ENCODE peak calls at places on chromosomes 12 and 14, in eight cellular contexts. One of them, this sample, is unnamed.
A peak's percentile ranks its signal among the peaks of the same experiment; 100 is the strongest.

GRCh38 chr14:22232486-22232885 is 356.5 kb downstream of the DAD1 start:
- DNase-seq in stomach: no peak
- DNase-seq in IMR-90: no peak
- DNase-seq in A549: no peak
- DNase-seq in lower leg skin: no peak
- DNase-seq in uterus: no peak
- DNase-seq in Peyer's patch: no peak
- DNase-seq in erythroblast: no peak
- DNase-seq in this sample: no peak

GRCh38 chr12:29316772-29317171 is 64.2 kb downstream of the ERGIC2 start:
- DNase-seq in stomach: no peak
- DNase-seq in IMR-90: peak; percentile 71
- DNase-seq in A549: no peak
- DNase-seq in lower leg skin: no peak
- DNase-seq in uterus: no peak
- DNase-seq in Peyer's patch: no peak
- DNase-seq in erythroblast: no peak
- DNase-seq in this sample: peak; percentile 7

GRCh38 chr12:47100146-47100545 is 20.4 kb upstream of the AMIGO2 start:
- DNase-seq in stomach: no peak
- DNase-seq in IMR-90: peak; percentile 47
- DNase-seq in A549: no peak
- DNase-seq in lower leg skin: no peak
- DNase-seq in uterus: no peak
- DNase-seq in Peyer's patch: no peak
- DNase-seq in erythroblast: no peak
- DNase-seq in this sample: no peak

GRCh38 chr14:105937253-105938054 is 411.1 kb downstream of the TMEM121 start:
- DNase-seq in stomach: peak; percentile 22
- DNase-seq in IMR-90: no peak
- DNase-seq in A549: no peak
- DNase-seq in lower leg skin: no peak
- DNase-seq in uterus: no peak
- DNase-seq in Peyer's patch: peak; percentile 27
- DNase-seq in erythroblast: no peak
- DNase-seq in this sample: no peak

GRCh38 chr14:44945264-44945663 is 16.5 kb downstream of the KLHL28 start:
- DNase-seq in stomach: no peak
- DNase-seq in IMR-90: peak; percentile 88
- DNase-seq in A549: no peak
- DNase-seq in lower leg skin: no peak
- DNase-seq in uterus: no peak
- DNase-seq in Peyer's patch: no peak
- DNase-seq in erythroblast: no peak
- DNase-seq in this sample: no peak

GRCh38 chr14:81172881-81173280 is 47.9 kb downstream of the GTF2A1 start:
- DNase-seq in stomach: no peak
- DNase-seq in IMR-90: peak; percentile 22
- DNase-seq in A549: no peak
- DNase-seq in lower leg skin: no peak
- DNase-seq in uterus: no peak
- DNase-seq in Peyer's patch: no peak
- DNase-seq in erythroblast: no peak
- DNase-seq in this sample: no peak

GRCh38 chr14:103699901-103700752 is 15.1 kb downstream of the XRCC3 start:
- DNase-seq in stomach: no peak
- DNase-seq in IMR-90: no peak
- DNase-seq in A549: no peak
- DNase-seq in lower leg skin: no peak
- DNase-seq in uterus: no peak
- DNase-seq in Peyer's patch: no peak
- DNase-seq in erythroblast: no peak
- DNase-seq in this sample: no peak

GRCh38 chr14:103057028-103057371 is 349 bp downstream of the CDC42BPB start:
- DNase-seq in stomach: no peak
- DNase-seq in IMR-90: no peak
- DNase-seq in A549: no peak
- DNase-seq in lower leg skin: no peak
- DNase-seq in uterus: no peak
- DNase-seq in Peyer's patch: peak; percentile 57
- DNase-seq in erythroblast: no peak
- DNase-seq in this sample: peak; percentile 45

GRCh38 chr14:24921903-24922302 is 128.0 kb downstream of the STXBP6 start:
- DNase-seq in stomach: no peak
- DNase-seq in IMR-90: peak; percentile 60
- DNase-seq in A549: no peak
- DNase-seq in lower leg skin: no peak
- DNase-seq in uterus: no peak
- DNase-seq in Peyer's patch: no peak
- DNase-seq in erythroblast: no peak
- DNase-seq in this sample: no peak

GRCh38 chr12:126617312-126617711 is 1552.1 kb downstream of the AACS start:
- DNase-seq in stomach: no peak
- DNase-seq in IMR-90: no peak
- DNase-seq in A549: peak; percentile 11
- DNase-seq in lower leg skin: no peak
- DNase-seq in uterus: no peak
- DNase-seq in Peyer's patch: no peak
- DNase-seq in erythroblast: no peak
- DNase-seq in this sample: peak; percentile 6

GRCh38 chr12:47458273-47458672 is 247.6 kb downstream of the RPAP3 start:
- DNase-seq in stomach: no peak
- DNase-seq in IMR-90: no peak
- DNase-seq in A549: peak; percentile 39
- DNase-seq in lower leg skin: no peak
- DNase-seq in uterus: no peak
- DNase-seq in Peyer's patch: no peak
- DNase-seq in erythroblast: no peak
- DNase-seq in this sample: peak; percentile 1

GRCh38 chr12:123057505-123058265 is 77.2 kb downstream of the ARL6IP4 start:
- DNase-seq in stomach: no peak
- DNase-seq in IMR-90: no peak
- DNase-seq in A549: no peak
- DNase-seq in lower leg skin: no peak
- DNase-seq in uterus: no peak
- DNase-seq in Peyer's patch: no peak
- DNase-seq in erythroblast: no peak
- DNase-seq in this sample: no peak

GRCh38 chr12:6965026-6965661 is 5.3 kb downstream of the PHB2 start:
- DNase-seq in stomach: peak; percentile 91
- DNase-seq in IMR-90: peak; percentile 82
- DNase-seq in A549: peak; percentile 93
- DNase-seq in lower leg skin: peak; percentile 85
- DNase-seq in uterus: peak; percentile 87
- DNase-seq in Peyer's patch: peak; percentile 95
- DNase-seq in erythroblast: peak; percentile 91
- DNase-seq in this sample: no peak
- TF ChIP-seq POLR2A in stomach: no peak
- TF ChIP-seq POLR2A in IMR-90: no peak
- TF ChIP-seq POLR2A in A549: no peak
- TF ChIP-seq POLR2A in lower leg skin: no peak
- TF ChIP-seq POLR2A in uterus: no peak
- TF ChIP-seq POLR2A in Peyer's patch: peak; percentile 76
- TF ChIP-seq POLR2A in erythroblast: peak; percentile 42
- TF ChIP-seq POLR2A in this sample: no peak

GRCh38 chr12:130465626-130466025 is 127.9 kb downstream of the PIWIL1 start:
- DNase-seq in stomach: no peak
- DNase-seq in IMR-90: no peak
- DNase-seq in A549: no peak
- DNase-seq in lower leg skin: no peak
- DNase-seq in uterus: no peak
- DNase-seq in Peyer's patch: no peak
- DNase-seq in erythroblast: no peak
- DNase-seq in this sample: no peak

GRCh38 chr12:130463259-130463658 is 125.6 kb downstream of the PIWIL1 start:
- DNase-seq in stomach: no peak
- DNase-seq in IMR-90: no peak
- DNase-seq in A549: no peak
- DNase-seq in lower leg skin: no peak
- DNase-seq in uterus: no peak
- DNase-seq in Peyer's patch: no peak
- DNase-seq in erythroblast: no peak
- DNase-seq in this sample: no peak

GRCh38 chr12:130462558-130462924 is 124.9 kb downstream of the PIWIL1 start:
- DNase-seq in stomach: no peak
- DNase-seq in IMR-90: no peak
- DNase-seq in A549: no peak
- DNase-seq in lower leg skin: no peak
- DNase-seq in uterus: no peak
- DNase-seq in Peyer's patch: no peak
- DNase-seq in erythroblast: no peak
- DNase-seq in this sample: no peak

GRCh38 chr12:130463818-130464663 is 126.4 kb downstream of the PIWIL1 start:
- DNase-seq in stomach: no peak
- DNase-seq in IMR-90: no peak
- DNase-seq in A549: no peak
- DNase-seq in lower leg skin: no peak
- DNase-seq in uterus: no peak
- DNase-seq in Peyer's patch: no peak
- DNase-seq in erythroblast: no peak
- DNase-seq in this sample: no peak

GRCh38 chr12:130465046-130465445 is 127.4 kb downstream of the PIWIL1 start:
- DNase-seq in stomach: no peak
- DNase-seq in IMR-90: no peak
- DNase-seq in A549: no peak
- DNase-seq in lower leg skin: no peak
- DNase-seq in uterus: no peak
- DNase-seq in Peyer's patch: no peak
- DNase-seq in erythroblast: no peak
- DNase-seq in this sample: no peak
- TF ChIP-seq POLR2A in stomach: no peak
- TF ChIP-seq POLR2A in IMR-90: no peak
- TF ChIP-seq POLR2A in A549: no peak
- TF ChIP-seq POLR2A in lower leg skin: no peak
- TF ChIP-seq POLR2A in uterus: no peak
- TF ChIP-seq POLR2A in Peyer's patch: no peak
- TF ChIP-seq POLR2A in erythroblast: no peak
- TF ChIP-seq POLR2A in this sample: no peak

GRCh38 chr14:55188686-55189295 is 2.6 kb downstream of the DLGAP5 start:
- DNase-seq in stomach: no peak
- DNase-seq in IMR-90: peak; percentile 31
- DNase-seq in A549: no peak
- DNase-seq in lower leg skin: no peak
- DNase-seq in uterus: no peak
- DNase-seq in Peyer's patch: no peak
- DNase-seq in erythroblast: no peak
- DNase-seq in this sample: no peak

GRCh38 chr14:55194656-55195355 is 3.4 kb upstream of the DLGAP5 start:
- DNase-seq in stomach: no peak
- DNase-seq in IMR-90: no peak
- DNase-seq in A549: no peak
- DNase-seq in lower leg skin: no peak
- DNase-seq in uterus: no peak
- DNase-seq in Peyer's patch: no peak
- DNase-seq in erythroblast: no peak
- DNase-seq in this sample: no peak

GRCh38 chr14:55191881-55192616 is 664 bp upstream of the DLGAP5 start:
- DNase-seq in stomach: no peak
- DNase-seq in IMR-90: no peak
- DNase-seq in A549: peak; percentile 13
- DNase-seq in lower leg skin: no peak
- DNase-seq in uterus: no peak
- DNase-seq in Peyer's patch: no peak
- DNase-seq in erythroblast: peak; percentile 17
- DNase-seq in this sample: no peak

DNA sequence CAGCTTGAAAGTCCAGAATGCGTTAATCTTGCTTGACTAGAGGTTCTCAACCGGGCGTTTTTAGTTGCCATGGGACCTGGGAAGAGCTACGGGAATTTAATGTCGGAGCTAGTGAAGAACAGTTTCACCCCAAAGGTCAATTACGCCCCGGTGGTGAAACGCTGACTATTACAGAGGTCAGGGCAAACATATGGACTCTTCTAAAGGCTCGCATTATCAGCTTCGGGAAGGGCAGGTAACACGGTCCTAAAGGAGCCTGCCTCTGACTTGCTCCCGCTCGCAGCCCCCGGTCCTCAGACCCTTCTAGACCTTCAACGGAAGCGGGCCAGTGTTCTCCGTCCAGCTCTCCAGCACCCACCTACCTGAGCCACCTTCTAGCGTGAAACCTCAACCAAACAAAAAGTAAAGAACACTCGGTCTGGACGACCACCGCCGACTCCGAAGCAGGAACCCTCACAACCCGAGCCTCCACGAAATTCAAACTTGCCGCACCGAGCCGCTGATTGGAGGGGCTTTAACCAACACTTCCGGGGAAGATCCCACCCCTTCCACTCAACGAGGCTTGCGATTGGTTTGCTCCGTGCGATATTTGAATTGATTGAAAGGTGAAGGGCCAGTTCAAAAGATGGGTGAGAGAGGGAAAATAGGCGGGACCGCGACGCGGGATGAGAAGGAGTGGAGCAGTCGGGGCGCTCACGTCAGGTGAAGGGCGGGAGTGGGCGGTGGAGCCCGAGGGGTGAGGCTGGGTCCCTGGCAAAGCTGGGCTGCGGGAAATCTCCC is at the start of gene DLGAP5:
- DNase-seq in stomach: peak; percentile 92
- DNase-seq in IMR-90: peak; percentile 94
- DNase-seq in A549: peak; percentile 96
- DNase-seq in lower leg skin: peak; percentile 96
- DNase-seq in uterus: peak; percentile 93
- DNase-seq in Peyer's patch: peak; percentile 97
- DNase-seq in erythroblast: peak; percentile 98
- DNase-seq in this sample: peak; percentile 63
- TF ChIP-seq POLR2A in stomach: no peak
- TF ChIP-seq POLR2A in IMR-90: peak; percentile 35
- TF ChIP-seq POLR2A in A549: peak; percentile 57
- TF ChIP-seq POLR2A in lower leg skin: no peak
- TF ChIP-seq POLR2A in uterus: peak; percentile 55
- TF ChIP-seq POLR2A in Peyer's patch: peak; percentile 57
- TF ChIP-seq POLR2A in erythroblast: peak; percentile 92
- TF ChIP-seq POLR2A in this sample: peak; percentile 37

GRCh38 chr14:19974844-19975243 is 547 bp upstream of the OR4K15 start:
- DNase-seq in stomach: no peak
- DNase-seq in IMR-90: no peak
- DNase-seq in A549: no peak
- DNase-seq in lower leg skin: no peak
- DNase-seq in uterus: no peak
- DNase-seq in Peyer's patch: no peak
- DNase-seq in erythroblast: no peak
- DNase-seq in this sample: no peak
- TF ChIP-seq POLR2A in stomach: no peak
- TF ChIP-seq POLR2A in IMR-90: no peak
- TF ChIP-seq POLR2A in A549: no peak
- TF ChIP-seq POLR2A in lower leg skin: no peak
- TF ChIP-seq POLR2A in uterus: no peak
- TF ChIP-seq POLR2A in Peyer's patch: no peak
- TF ChIP-seq POLR2A in erythroblast: no peak
- TF ChIP-seq POLR2A in this sample: no peak

This sample was measured in H54.